ENCODE peak calls at places on chromosomes 7 and 10, in five cellular contexts. O is GF-D8, B is GM03348, Z is GM18507, D is transverse colon. K is an unnamed sample.

GRCh38 chr10:79184141-79184625 is 115.4 kb downstream of the ZMIZ1 start:
- DNase-seq in O (no peak), D (no peak), B (peak; percentile 65), Z (no peak), K (peak; percentile 58)

GRCh38 chr10:127024655-127025054 is 119.4 kb downstream of the DOCK1 start:
- DNase-seq in D (no peak), Z (no peak), B (peak; percentile 44), O (no peak), K (no peak)

GRCh38 chr7:64612452-64612851 is 49.6 kb upstream of the ZNF680 start:
- DNase-seq in Z (no peak), O (no peak), B (no peak), D (no peak), K (peak; percentile 33)

GRCh38 chr10:12635127-12635541 is 285.8 kb downstream of the CAMK1D start:
- DNase-seq in B (no peak), O (no peak), D (no peak), Z (no peak), K (no peak)

GRCh38 chr7:137418841-137419240 is 75.3 kb upstream of the PTN start:
- DNase-seq in O (no peak), B (no peak), D (no peak), Z (no peak), K (no peak)

GRCh38 chr7:55073051-55073511 is 54.3 kb downstream of the EGFR start:
- DNase-seq in D (no peak), O (no peak), B (no peak), Z (peak; percentile 44), K (no peak)

GRCh38 chr7:5450549-5451327 is 27.1 kb upstream of the TNRC18 start:
- DNase-seq in O (no peak), Z (no peak), D (peak; percentile 49), B (peak; percentile 74), K (peak; percentile 54)

GRCh38 chr10:90424730-90425129 is 433.1 kb downstream of the HTR7 start:
- DNase-seq in D (no peak), Z (no peak), B (no peak), O (no peak), K (no peak)

GRCh38 chr7:1024331-1024761 is 20.0 kb upstream of the GPR146 start:
- DNase-seq in D (peak; percentile 64), O (peak; percentile 97), B (no peak), Z (peak; percentile 83), K (no peak)

GRCh38 chr10:13894412-13895093 is 307.8 kb downstream of the PRPF18 start:
- DNase-seq in D (no peak), B (peak; percentile 24), Z (no peak), O (no peak), K (no peak)

GRCh38 chr10:128055061-128055868 is 71.0 kb downstream of the MKI67 start:
- DNase-seq in O (no peak), Z (no peak), D (peak; percentile 6), B (no peak), K (no peak)

GRCh38 chr7:134434701-134435100 is 24.2 kb downstream of the AKR1B1 start:
- DNase-seq in O (no peak), Z (no peak), D (no peak), B (no peak), K (no peak)

GRCh38 chr7:21071570-21071969 is 284.9 kb upstream of the SP8 start:
- DNase-seq in Z (peak; percentile 18), B (no peak), O (no peak), D (no peak), K (no peak)

GRCh38 chr10:71631007-71631859 is 88.3 kb downstream of the C10orf105 start:
- DNase-seq in D (no peak), B (no peak), O (no peak), Z (no peak), K (no peak)

GRCh38 chr10:17888189-17888588 is 63.5 kb upstream of the SLC39A12 start:
- DNase-seq in O (no peak), B (no peak), D (no peak), Z (no peak), K (no peak)

GRCh38 chr10:119022846-119023552 is 6.5 kb upstream of the NANOS1 start:
- DNase-seq in Z (no peak), B (peak; percentile 87), O (no peak), D (no peak), K (no peak)

GRCh38 chr7:81462672-81463071 is 307.2 kb downstream of the HGF start:
- DNase-seq in B (no peak), Z (no peak), O (no peak), D (no peak), K (no peak)

GRCh38 chr10:12869427-12869826 is 132.1 kb downstream of the CCDC3 start:
- DNase-seq in Z (no peak), O (no peak), D (no peak), B (no peak), K (no peak)

GRCh38 chr10:113381906-113382562 is 170.8 kb upstream of the HABP2 start:
- DNase-seq in O (no peak), B (peak; percentile 79), Z (peak; percentile 8), D (no peak), K (no peak)

GRCh38 chr10:119198438-119198837 is 8.9 kb upstream of the GRK5 start:
- DNase-seq in D (no peak), Z (no peak), O (no peak), B (no peak), K (no peak)

GRCh38 chr10:78359641-78360091 is 326.0 kb downstream of the RPS24 start:
- DNase-seq in B (no peak), O (no peak), D (no peak), Z (no peak), K (no peak)

GRCh38 chr10:22391605-22392004 is 46.3 kb downstream of the SPAG6 start:
- DNase-seq in O (no peak), D (no peak), B (no peak), Z (no peak), K (no peak)

GRCh38 chr10:121994429-121994881 is 5.5 kb downstream of the TACC2 start:
- DNase-seq in O (no peak), B (peak; percentile 23), Z (no peak), D (peak; percentile 64), K (peak; percentile 66)

GRCh38 chr10:50293508-50294320 is 42.4 kb upstream of the ASAH2 start:
- DNase-seq in D (peak; percentile 18), O (no peak), B (no peak), Z (no peak), K (no peak)

GRCh38 chr7:92057375-92057774 is 76.9 kb downstream of the CYP51A1 start:
- DNase-seq in Z (no peak), B (no peak), D (peak; percentile 75), O (no peak), K (no peak)

GRCh38 chr7:40959955-40960354 is 742.9 kb downstream of the INHBA start:
- DNase-seq in B (no peak), Z (no peak), O (no peak), D (no peak), K (no peak)

GRCh38 chr7:81081626-81082025 is 162.8 kb upstream of the SEMA3C start:
- DNase-seq in D (no peak), O (no peak), B (peak; percentile 7), Z (no peak), K (no peak)

GRCh38 chr10:88346151-88346977 is 236.8 kb downstream of the RNLS start:
- DNase-seq in D (no peak), B (no peak), Z (no peak), O (no peak), K (no peak)

GRCh38 chr10:70590663-70591416 is 11.7 kb downstream of the PRF1 start:
- DNase-seq in D (no peak), Z (no peak), B (no peak), O (no peak), K (no peak)

GRCh38 chr10:58952747-58953466 is 223.5 kb upstream of the PHYHIPL start:
- DNase-seq in O (no peak), B (peak; percentile 39), Z (no peak), D (peak; percentile 36), K (peak; percentile 67)

K was measured in body of pancreas.